ENCODE peak calls at places on chromosome 7, in nine cellular contexts. V, T, C, I, U, N, R, G and W are unnamed samples. For H3K4me1, the result is how much of the 10 kb centered on the place peaks cover.

GRCh38 chr7:69738396-69738889 is 140.2 kb downstream of the AUTS2 start:
- DNase-seq in V (no peak), T (no peak), C (no peak), I (no peak), U (no peak), N (no peak), R (no peak), G (no peak), W (no peak)

GRCh38 chr7:116327751-116328150 is 117.4 kb downstream of the TES start:
- DNase-seq in V (no peak), T (no peak), C (no peak), I (no peak), U (no peak), N (peak), R (no peak), G (no peak), W (no peak)

GRCh38 chr7:48636391-48637015 is 287.8 kb upstream of the CDC14C start:
- DNase-seq in V (no peak), T (no peak), C (no peak), I (no peak), U (no peak), N (no peak), R (no peak), G (no peak), W (no peak)

GRCh38 chr7:139687980-139688632 is 89.7 kb downstream of the HIPK2 start:
- DNase-seq in V (no peak), T (no peak), C (peak), I (no peak), U (no peak), N (peak), R (no peak), G (no peak), W (no peak)

GRCh38 chr7:98372993-98373392 is 27.9 kb downstream of the BAIAP2L1 start:
- DNase-seq in V (no peak), T (no peak), C (no peak), I (no peak), U (no peak), N (no peak), R (no peak), G (no peak), W (no peak)

GRCh38 chr7:105752671-105753275 is 123.6 kb downstream of the ATXN7L1 start:
- DNase-seq in V (no peak), T (no peak), C (no peak), I (no peak), U (no peak), N (no peak), R (no peak), G (no peak), W (no peak)

GRCh38 chr7:84204655-84205054 is 10.1 kb upstream of the SEMA3A start:
- DNase-seq in V (no peak), T (no peak), C (no peak), I (no peak), U (no peak), N (no peak), R (no peak), G (no peak), W (no peak)

GRCh38 chr7:5237286-5237685 is 45.5 kb upstream of the SLC29A4 start:
- DNase-seq in V (peak), T (peak), C (no peak), I (no peak), U (peak), N (no peak), R (peak), G (peak), W (no peak)

GRCh38 chr7:43362652-43363428 is 220.1 kb upstream of the STK17A start:
- DNase-seq in V (no peak), T (peak), C (no peak), I (no peak), U (no peak), N (no peak), R (no peak), G (no peak), W (peak)

GRCh38 chr7:132200141-132200540 is 376.1 kb downstream of the PLXNA4 start:
- DNase-seq in V (no peak), T (no peak), C (no peak), I (no peak), U (no peak), N (no peak), R (no peak), G (no peak), W (no peak)

GRCh38 chr7:100400656-100401055 is 27.4 kb downstream of the PILRA start:
- DNase-seq in V (no peak), T (no peak), C (peak), I (no peak), U (no peak), N (peak), R (no peak), G (no peak), W (no peak)

GRCh38 chr7:103343332-103343731 is 1.2 kb downstream of the DNAJC2 start:
- DNase-seq in V (no peak), T (no peak), C (no peak), I (no peak), U (no peak), N (no peak), R (no peak), G (no peak), W (no peak)

GRCh38 chr7:120733143-120733542 is 124.8 kb downstream of the TSPAN12 start:
- DNase-seq in V (no peak), T (no peak), C (no peak), I (peak), U (no peak), N (peak), R (no peak), G (no peak), W (no peak)

GRCh38 chr7:117875566-117875965 is 2.3 kb upstream of the CTTNBP2 start:
- DNase-seq in V (no peak), T (no peak), C (no peak), I (no peak), U (no peak), N (peak), R (peak), G (no peak), W (peak)

GRCh38 chr7:143321242-143321641 is 5.3 kb downstream of the CLCN1 start:
- DNase-seq in V (no peak), T (no peak), C (no peak), I (no peak), U (no peak), N (no peak), R (no peak), G (no peak), W (no peak)
- TF ChIP-seq CTCF in V (no peak), T (no peak), C (no peak), I (no peak), U (no peak), N (no peak), R (no peak), G (no peak), W (no peak)

GRCh38 chr7:45650404-45651055 is 76.4 kb downstream of the ADCY1 start:
- DNase-seq in V (no peak), T (no peak), C (no peak), I (no peak), U (no peak), N (no peak), R (no peak), G (no peak), W (no peak)
- TF ChIP-seq POLR2A in V (no peak), T (no peak), C (no peak), I (no peak), U (no peak), N (no peak), R (no peak), G (no peak), W (no peak)

GRCh38 chr7:151487246-151487645 is 32.4 kb downstream of the RHEB start:
- DNase-seq in V (no peak), T (no peak), C (no peak), I (no peak), U (no peak), N (no peak), R (no peak), G (no peak), W (no peak)

GRCh38 chr7:151491859-151492258 is 27.8 kb downstream of the RHEB start:
- DNase-seq in V (no peak), T (no peak), C (no peak), I (peak), U (no peak), N (peak), R (no peak), G (no peak), W (no peak)

GRCh38 chr7:151489498-151489897 is 30.2 kb downstream of the RHEB start:
- DNase-seq in V (no peak), T (no peak), C (no peak), I (no peak), U (no peak), N (no peak), R (no peak), G (no peak), W (no peak)

GRCh38 chr7:151493083-151493482 is 26.6 kb downstream of the RHEB start:
- DNase-seq in V (no peak), T (no peak), C (peak), I (no peak), U (no peak), N (no peak), R (no peak), G (no peak), W (no peak)

GRCh38 chr7:151490706-151491105 is 29.0 kb downstream of the RHEB start:
- DNase-seq in V (no peak), T (no peak), C (no peak), I (no peak), U (no peak), N (no peak), R (no peak), G (no peak), W (no peak)
- H3K4me1 ChIP-seq in V (half or more), T (under half), C (under half), I (half or more), U (under half), N (under half), R (under half), G (under half), W (half or more)

GRCh38 chr7:153193144-153193595 is 433.6 kb downstream of the ACTR3B start:
- DNase-seq in V (peak), T (no peak), C (peak), I (peak), U (no peak), N (no peak), R (peak), G (peak), W (peak)
- TF ChIP-seq CTCF in V (peak), T (no peak), C (peak), I (peak), U (peak), N (peak), R (peak), G (peak), W (peak)